ENCODE peak calls at places on chromosomes 16 and 17, in ten cellular contexts. I is IMR-90; K is AG10803; Z is CD8-positive, alpha-beta T cell; T is mesendoderm; M is foreskin fibroblast; Y is fibroblast of lung; C is GM23248; R is cardiac fibroblast; G is CD8-positive, alpha-beta memory T cell. Q is an unnamed sample.

GRCh38 chr16:75801307-75801706 is 75.0 kb upstream of the CPHXL start:
- DNase-seq in I (no peak), K (no peak), Z (no peak), T (no peak), M (no peak), Y (peak; percentile 11), C (peak; percentile 19), R (no peak), G (no peak), Q (no peak)

GRCh38 chr16:31201511-31202401 is 804 bp downstream of the PYCARD start:
- DNase-seq in I (no peak), K (no peak), Z (peak; percentile 20), T (peak; percentile 88), M (no peak), Y (peak; percentile 21), C (peak; percentile 45), R (no peak), G (peak; percentile 61), Q (no peak)

GRCh38 chr16:13296206-13296605 is 394.8 kb downstream of the SHISA9 start:
- DNase-seq in I (no peak), K (no peak), Z (no peak), T (no peak), M (no peak), Y (no peak), C (no peak), R (no peak), G (no peak), Q (no peak)

GRCh38 chr16:68732068-68732680 is 4.9 kb upstream of the CDH1 start:
- DNase-seq in I (no peak), K (no peak), Z (no peak), T (peak; percentile 88), M (no peak), Y (no peak), C (no peak), R (no peak), G (no peak), Q (no peak)

GRCh38 chr17:77746901-77747620 is 211.4 kb upstream of the TNRC6C start:
- DNase-seq in I (no peak), K (no peak), Z (no peak), T (no peak), M (no peak), Y (no peak), C (no peak), R (no peak), G (no peak), Q (no peak)

GRCh38 chr17:81386646-81387234 is 8.5 kb upstream of the BAHCC1 start:
- DNase-seq in I (no peak), K (peak; percentile 20), Z (no peak), T (no peak), M (no peak), Y (no peak), C (no peak), R (no peak), G (no peak), Q (no peak)

GRCh38 chr17:45341389-45342158 is 24.8 kb upstream of the MAP3K14 start:
- DNase-seq in I (peak; percentile 85), K (peak; percentile 88), Z (no peak), T (peak; percentile 97), M (peak; percentile 99), Y (peak; percentile 88), C (peak; percentile 94), R (peak; percentile 84), G (no peak), Q (peak; percentile 91)

GRCh38 chr17:77188084-77189066 is 47.6 kb downstream of the SEC14L1 start:
- DNase-seq in I (no peak), K (no peak), Z (no peak), T (no peak), M (no peak), Y (peak; percentile 29), C (no peak), R (peak; percentile 60), G (no peak), Q (no peak)

GRCh38 chr16:64740261-64740660 is 381.6 kb downstream of the CDH11 start:
- DNase-seq in I (no peak), K (no peak), Z (no peak), T (no peak), M (no peak), Y (no peak), C (no peak), R (no peak), G (no peak), Q (no peak)

GRCh38 chr17:73274490-73274889 is 12.8 kb upstream of the CPSF4L start:
- DNase-seq in I (no peak), K (no peak), Z (no peak), T (no peak), M (no peak), Y (no peak), C (no peak), R (no peak), G (no peak), Q (no peak)

GRCh38 chr17:7842380-7842949 is 8.4 kb downstream of the KDM6B start:
- DNase-seq in I (peak; percentile 97), K (peak; percentile 82), Z (peak; percentile 75), T (peak; percentile 45), M (peak; percentile 92), Y (peak; percentile 83), C (peak; percentile 94), R (peak; percentile 97), G (peak; percentile 94), Q (peak; percentile 87)

GRCh38 chr17:81057079-81057730 is 22.3 kb downstream of the BAIAP2 start:
- DNase-seq in I (no peak), K (no peak), Z (no peak), T (peak; percentile 96), M (peak; percentile 65), Y (peak; percentile 79), C (peak; percentile 51), R (peak; percentile 51), G (no peak), Q (peak; percentile 78)

GRCh38 chr16:27432600-27432957 is 30.6 kb downstream of the IL21R start:
- DNase-seq in I (peak; percentile 82), K (peak; percentile 74), Z (no peak), T (peak; percentile 83), M (peak; percentile 11), Y (peak; percentile 37), C (peak; percentile 89), R (peak; percentile 58), G (no peak), Q (peak; percentile 65)

GRCh38 chr17:80644588-80644987 is 100.0 kb downstream of the RPTOR start:
- DNase-seq in I (peak; percentile 50), K (peak; percentile 49), Z (no peak), T (no peak), M (no peak), Y (no peak), C (no peak), R (no peak), G (no peak), Q (no peak)

GRCh38 chr17:49132699-49133364 is at the start of gene B4GALNT2:
- DNase-seq in I (no peak), K (no peak), Z (peak; percentile 7), T (peak; percentile 33), M (no peak), Y (no peak), C (peak; percentile 30), R (no peak), G (peak; percentile 4), Q (no peak)

DNA sequence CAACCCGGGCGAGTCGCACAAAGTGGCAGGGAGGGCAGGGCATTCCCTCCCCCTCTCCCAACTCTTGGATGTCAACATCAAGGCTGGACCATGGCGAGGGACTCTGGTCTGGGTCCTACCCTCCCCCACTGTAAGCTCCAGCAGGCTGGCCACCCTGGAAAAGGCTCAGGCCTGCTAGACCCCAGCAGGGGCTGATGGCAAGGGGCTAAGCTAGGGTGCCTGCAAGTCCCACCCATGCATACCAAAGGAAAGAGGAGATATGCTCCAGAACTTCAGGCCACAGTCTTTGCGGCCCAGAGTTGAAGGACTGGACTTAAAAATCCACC is 19.9 kb downstream of the ST3GAL2 start:
- DNase-seq in I (no peak), K (no peak), Z (no peak), T (no peak), M (no peak), Y (no peak), C (no peak), R (no peak), G (no peak), Q (no peak)
- H3K4me3 ChIP-seq in I (no peak overlapping the region), K (no peak overlapping the region), Z (peak overlapping the region; percentile 48), T (no peak overlapping the region), M (no peak overlapping the region), Y (no peak overlapping the region), C (no peak overlapping the region), R (no peak overlapping the region), G (peak overlapping the region; percentile 5), Q (no peak overlapping the region)

DNA sequence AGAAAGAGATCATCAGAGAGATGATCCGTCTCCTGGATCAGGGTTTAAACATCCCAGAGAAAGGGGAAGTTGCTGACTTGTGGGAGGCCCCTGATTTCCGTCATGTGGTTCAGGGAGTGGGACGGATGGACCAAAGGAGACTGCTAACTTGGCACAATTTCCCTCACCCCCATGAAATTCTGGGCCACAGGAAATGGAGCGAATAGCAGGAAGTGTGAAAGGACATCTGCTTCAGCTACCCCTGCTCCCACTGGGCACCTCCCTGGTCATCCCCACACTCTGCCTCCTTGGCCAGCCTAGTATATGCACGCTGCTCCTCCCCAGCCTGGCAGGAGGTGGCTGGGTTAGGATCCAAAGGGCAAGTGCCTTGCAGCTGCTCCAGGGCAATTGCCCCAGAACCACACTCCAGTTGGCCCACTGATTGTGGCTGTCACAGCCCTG is 1.3 kb downstream of the ARRB2 start:
- DNase-seq in I (no peak), K (no peak), Z (no peak), T (no peak), M (no peak), Y (no peak), C (no peak), R (no peak), G (no peak), Q (no peak)
- H3K4me3 ChIP-seq in I (no peak overlapping the region), K (no peak overlapping the region), Z (peak overlapping the region; percentile 91), T (no peak overlapping the region), M (no peak overlapping the region), Y (no peak overlapping the region), C (no peak overlapping the region), R (no peak overlapping the region), G (peak overlapping the region; percentile 86), Q (no peak overlapping the region)

GRCh38 chr17:35566955-35567354 is 6.3 kb upstream of the SLFN14 start:
- DNase-seq in I (no peak), K (no peak), Z (no peak), T (no peak), M (no peak), Y (no peak), C (no peak), R (no peak), G (no peak), Q (no peak)
- H3K4me3 ChIP-seq in I (no peak overlapping the region), K (peak overlapping the region; percentile 97), Z (no peak overlapping the region), T (no peak overlapping the region), M (peak overlapping the region; percentile 92), Y (no peak overlapping the region), C (peak overlapping the region; percentile 100), R (no peak overlapping the region), G (no peak overlapping the region), Q (peak overlapping the region; percentile 83)

DNA sequence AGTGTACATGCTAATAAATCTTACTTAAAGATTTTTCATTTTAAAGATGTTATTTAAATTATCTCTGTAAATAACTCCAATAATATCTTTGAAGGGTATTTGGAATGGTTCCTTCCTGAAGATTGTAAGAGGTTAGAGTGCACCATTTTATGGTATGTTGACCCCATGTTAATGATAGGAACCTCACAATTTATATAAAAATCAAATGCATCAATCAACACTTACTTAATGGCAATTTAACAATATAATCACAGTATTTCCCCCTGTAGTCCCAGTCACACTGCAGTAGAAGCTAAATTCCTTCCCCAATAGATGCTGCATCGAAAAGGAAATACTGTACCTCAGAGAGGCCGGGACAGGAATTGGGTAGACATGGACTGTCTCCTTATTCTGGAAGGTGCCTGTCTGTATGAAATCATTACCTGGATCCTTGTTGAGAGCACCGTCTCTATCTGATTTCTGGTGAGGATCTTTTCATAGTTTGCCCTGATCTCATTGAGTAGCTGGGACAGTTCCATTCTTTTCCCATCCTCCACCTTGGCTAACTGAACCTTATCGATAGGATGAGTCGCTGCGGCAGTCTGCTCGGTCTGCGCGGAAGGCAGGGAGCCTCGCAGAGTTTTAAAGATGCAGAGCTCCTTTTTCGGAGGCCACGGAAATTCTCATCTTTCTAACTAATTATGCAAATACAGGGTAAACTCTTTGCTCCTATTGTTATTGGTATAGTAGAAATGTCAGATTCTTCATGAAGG is at the start of gene KRT222:
- DNase-seq in I (no peak), K (no peak), Z (no peak), T (peak; percentile 44), M (no peak), Y (no peak), C (no peak), R (no peak), G (no peak), Q (no peak)
- H3K4me3 ChIP-seq in I (no peak within 1 kb of the TSS), K (no peak within 1 kb of the TSS), Z (no peak within 1 kb of the TSS), T (no peak within 1 kb of the TSS), M (no peak within 1 kb of the TSS), Y (no peak within 1 kb of the TSS), C (peak within 1 kb of the TSS; percentile 54), R (no peak within 1 kb of the TSS), G (no peak within 1 kb of the TSS), Q (peak within 1 kb of the TSS; percentile 12)

Q was measured in skeletal muscle cell.